ENCODE peak calls at places on chromosome 10, in four cellular contexts. A, R, Q and U are unnamed samples.

GRCh38 chr10:71985542-71986250 is 21.5 kb downstream of the CHST3 start:
- DNase-seq in A (no peak), R (no peak), Q (no peak), U (peak)

GRCh38 chr10:66294538-66294937 is 631.3 kb upstream of the LRRTM3 start:
- DNase-seq in A (no peak), R (no peak), Q (no peak), U (no peak)

GRCh38 chr10:119803264-119803663 is 69.4 kb downstream of the MCMBP start:
- DNase-seq in A (no peak), R (no peak), Q (no peak), U (peak)

GRCh38 chr10:95201736-95202135 is 7.7 kb downstream of the ACSM6 start:
- DNase-seq in A (no peak), R (peak), Q (no peak), U (peak)

GRCh38 chr10:36349445-36350063 is 707.5 kb upstream of the FZD8 start:
- DNase-seq in A (peak), R (no peak), Q (peak), U (peak)

GRCh38 chr10:13349776-13350274 is 1.7 kb upstream of the SEPHS1 start:
- DNase-seq in A (peak), R (no peak), Q (peak), U (peak)

GRCh38 chr10:110421512-110422138 is 76.1 kb upstream of the DUSP5 start:
- DNase-seq in A (no peak), R (no peak), Q (no peak), U (no peak)

GRCh38 chr10:9163699-9164098 is 1109.2 kb downstream of the GATA3 start:
- DNase-seq in A (no peak), R (no peak), Q (no peak), U (no peak)

GRCh38 chr10:17764142-17764541 is 12.1 kb downstream of the TMEM236 start:
- DNase-seq in A (no peak), R (no peak), Q (no peak), U (no peak)

GRCh38 chr10:61669161-61669755 is 6.5 kb downstream of the CABCOCO1 start:
- DNase-seq in A (no peak), R (no peak), Q (no peak), U (peak)

GRCh38 chr10:113100299-113100680 is 150.2 kb downstream of the TCF7L2 start:
- DNase-seq in A (no peak), R (no peak), Q (no peak), U (no peak)

GRCh38 chr10:43885842-43886241 is 237.2 kb upstream of the ZNF32 start:
- DNase-seq in A (no peak), R (no peak), Q (no peak), U (no peak)

GRCh38 chr10:16470747-16471146 is 33.9 kb downstream of the PTER start:
- DNase-seq in A (no peak), R (no peak), Q (no peak), U (no peak)

GRCh38 chr10:82529064-82529463 is 654.1 kb downstream of the NRG3 start:
- DNase-seq in A (no peak), R (no peak), Q (no peak), U (no peak)

GRCh38 chr10:21388541-21389068 is 136.9 kb downstream of the SKIDA1 start:
- DNase-seq in A (no peak), R (no peak), Q (no peak), U (no peak)

GRCh38 chr10:101080933-101081546 is 19.3 kb downstream of the KAZALD1 start:
- DNase-seq in A (peak), R (no peak), Q (peak), U (peak)

GRCh38 chr10:131815366-131816156 is 85.2 kb upstream of the PPP2R2D start:
- DNase-seq in A (no peak), R (no peak), Q (no peak), U (no peak)

GRCh38 chr10:76973515-76974289 is 663.9 kb downstream of the KCNMA1 start:
- DNase-seq in A (peak), R (no peak), Q (no peak), U (peak)

GRCh38 chr10:103759100-103759781 is 96.1 kb downstream of the SH3PXD2A start:
- DNase-seq in A (peak), R (peak), Q (peak), U (peak)

GRCh38 chr10:92891885-92892705 is 43.8 kb downstream of the EXOC6 start:
- DNase-seq in A (peak), R (peak), Q (peak), U (peak)

GRCh38 chr10:79390551-79391229 is 43.4 kb downstream of the PPIF start:
- DNase-seq in A (no peak), R (no peak), Q (no peak), U (no peak)

GRCh38 chr10:125606406-125606805 is 76.6 kb downstream of the TEX36 start:
- DNase-seq in A (no peak), R (no peak), Q (no peak), U (peak)

GRCh38 chr10:70856454-70856853 is 31.9 kb downstream of the PCBD1 start:
- DNase-seq in A (no peak), R (no peak), Q (no peak), U (no peak)
- TF ChIP-seq CTCF in A (no peak), R (no peak), Q (no peak), U (no peak)

GRCh38 chr10:75043256-75044121 is 68.0 kb upstream of the SAMD8 start:
- DNase-seq in A (no peak), R (no peak), Q (no peak), U (no peak)
- H3K4me3 ChIP-seq in A (no peak), R (no peak), Q (no peak), U (no peak)

DNA sequence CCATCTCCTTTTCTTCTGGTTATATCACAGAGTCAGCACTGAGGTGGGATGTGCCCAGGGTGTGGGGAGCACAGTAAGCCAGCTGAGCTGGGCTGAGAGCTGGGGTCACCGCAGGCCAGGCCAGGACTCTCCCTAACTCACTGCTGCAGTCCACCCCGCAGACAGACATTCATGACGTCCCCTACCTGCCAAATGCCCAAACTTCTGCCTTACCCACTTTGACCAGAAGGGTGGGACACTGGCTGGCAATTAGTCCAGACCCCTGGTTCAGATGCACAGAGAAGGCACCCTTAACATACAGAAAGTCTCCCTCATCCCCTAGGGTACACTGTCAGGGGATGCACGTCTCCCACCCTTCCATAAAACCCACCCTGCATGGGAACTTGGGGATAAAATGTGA is 2.1 kb downstream of the DRGX start:
- DNase-seq in A (no peak), R (no peak), Q (no peak), U (no peak)
- TF ChIP-seq CTCF in A (no peak), R (no peak), Q (no peak), U (no peak)

GRCh38 chr10:117967149-117967548 is 79.6 kb downstream of the RAB11FIP2 start:
- DNase-seq in A (no peak), R (no peak), Q (no peak), U (no peak)
- H3K4me3 ChIP-seq in A (no peak), R (no peak), Q (no peak), U (no peak)